ENCODE peak calls at places on chromosomes 6 and 20, in seven cellular contexts. J is K562, X is A549, T is HepG2, K is HCT116, G is GM12878, L is H1. Z is an unnamed sample.

GRCh38 chr20:13042458-13042794 is 33.7 kb downstream of the SPTLC3 start:
- DNase-seq in J (no peak), X (no peak), T (no peak), K (no peak), G (no peak), L (no peak), Z (no peak)

GRCh38 chr6:142926494-142927273 is 18.3 kb downstream of the HIVEP2 start:
- DNase-seq in J (peak; percentile 54), X (peak; percentile 58), T (peak; percentile 93), K (no peak), G (no peak), L (peak; percentile 76), Z (peak; percentile 90)

GRCh38 chr6:31530659-31531058 is 1.9 kb downstream of the MCCD1 start:
- DNase-seq in J (no peak), X (no peak), T (no peak), K (no peak), G (no peak), L (no peak), Z (no peak)

GRCh38 chr20:4491643-4492042 is 230.1 kb upstream of the PRND start:
- DNase-seq in J (no peak), X (no peak), T (no peak), K (no peak), G (no peak), L (no peak), Z (no peak)

GRCh38 chr6:79984261-79984660 is 20.2 kb upstream of the TTK start:
- DNase-seq in J (no peak), X (no peak), T (peak; percentile 14), K (peak; percentile 16), G (no peak), L (no peak), Z (no peak)

GRCh38 chr20:57350086-57350710 is 857 bp upstream of the RAE1 start:
- DNase-seq in J (no peak), X (no peak), T (no peak), K (no peak), G (no peak), L (no peak), Z (peak; percentile 23)

GRCh38 chr20:37200926-37201826 is 21.8 kb upstream of the MROH8 start:
- DNase-seq in J (no peak), X (no peak), T (no peak), K (no peak), G (no peak), L (no peak), Z (no peak)

GRCh38 chr6:35435075-35435837 is 16.9 kb upstream of the FANCE start:
- DNase-seq in J (no peak), X (no peak), T (no peak), K (no peak), G (no peak), L (no peak), Z (no peak)

GRCh38 chr20:8423482-8423881 is 291.4 kb downstream of the PLCB1 start:
- DNase-seq in J (no peak), X (no peak), T (no peak), K (no peak), G (no peak), L (no peak), Z (no peak)

GRCh38 chr6:84460491-84460890 is 233.0 kb upstream of the CEP162 start:
- DNase-seq in J (no peak), X (no peak), T (no peak), K (no peak), G (no peak), L (no peak), Z (no peak)

GRCh38 chr6:84464471-84464870 is 237.0 kb upstream of the CEP162 start:
- DNase-seq in J (no peak), X (no peak), T (no peak), K (no peak), G (no peak), L (no peak), Z (no peak)

GRCh38 chr6:84461461-84461860 is 234.0 kb upstream of the CEP162 start:
- DNase-seq in J (no peak), X (no peak), T (no peak), K (no peak), G (no peak), L (no peak), Z (no peak)

GRCh38 chr6:84459401-84459800 is 232.0 kb upstream of the CEP162 start:
- DNase-seq in J (no peak), X (no peak), T (no peak), K (no peak), G (no peak), L (no peak), Z (no peak)

GRCh38 chr6:84462697-84463096 is 235.3 kb upstream of the CEP162 start:
- DNase-seq in J (no peak), X (no peak), T (no peak), K (no peak), G (no peak), L (no peak), Z (peak; percentile 17)
- TF ChIP-seq CEBPB in J (no peak), X (no peak), T (no peak), K (no peak), G (no peak), L (no peak), Z (no peak)

DNA sequence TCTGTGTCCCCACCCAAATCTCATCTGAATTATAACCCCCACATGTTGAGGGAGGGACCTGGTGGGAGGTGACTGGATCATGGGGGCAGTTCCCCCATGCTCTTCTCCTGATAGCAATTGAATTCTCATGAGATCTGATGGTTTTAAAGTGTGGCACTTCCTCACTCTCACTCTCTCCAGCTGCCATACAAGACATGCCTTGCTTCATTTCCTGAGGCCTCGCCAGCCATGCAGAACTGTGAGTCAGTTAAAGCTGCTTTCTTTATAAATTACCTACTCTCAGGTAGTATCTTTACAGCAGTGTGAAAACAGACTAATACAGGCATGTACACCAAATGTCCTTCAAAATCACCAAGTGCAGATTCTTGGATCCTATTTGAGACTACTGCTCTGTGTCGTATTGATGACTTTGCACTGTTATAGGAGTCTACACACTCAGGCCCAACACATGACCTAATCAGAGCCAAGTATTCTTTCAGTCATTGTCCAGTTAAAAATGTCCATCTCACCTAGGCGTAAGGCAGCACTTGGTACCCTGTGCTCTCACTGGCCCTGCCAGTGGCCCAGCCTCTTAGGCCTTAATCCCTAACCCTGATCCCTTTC is 52.8 kb upstream of the UST start:
- DNase-seq in J (no peak), X (no peak), T (no peak), K (no peak), G (no peak), L (no peak), Z (no peak)
- TF ChIP-seq CEBPB in J (no peak), X (no peak), T (no peak), K (no peak), G (no peak), L (no peak), Z (no peak)

GRCh38 chr6:40324206-40324605 is 263.0 kb downstream of the LRFN2 start:
- DNase-seq in J (no peak), X (no peak), T (no peak), K (no peak), G (no peak), L (no peak), Z (no peak)
- TF ChIP-seq CEBPB in J (no peak), X (no peak), T (no peak), K (no peak), G (no peak), L (no peak), Z (no peak)

GRCh38 chr6:43475506-43475905 is 1.9 kb upstream of the TJAP1 start:
- DNase-seq in J (no peak), X (no peak), T (no peak), K (no peak), G (no peak), L (no peak), Z (no peak)

GRCh38 chr6:43478008-43478372 is 620 bp downstream of the TJAP1 start:
- DNase-seq in J (no peak), X (no peak), T (no peak), K (no peak), G (no peak), L (no peak), Z (no peak)

GRCh38 chr6:43477235-43478007 is at the start of gene TJAP1:
- DNase-seq in J (peak; percentile 95), X (peak; percentile 69), T (peak; percentile 80), K (peak; percentile 64), G (peak; percentile 36), L (peak; percentile 100), Z (peak; percentile 78)

GRCh38 chr6:43472515-43472914 is 4.9 kb upstream of the TJAP1 start:
- DNase-seq in J (no peak), X (no peak), T (no peak), K (no peak), G (no peak), L (no peak), Z (no peak)

DNA sequence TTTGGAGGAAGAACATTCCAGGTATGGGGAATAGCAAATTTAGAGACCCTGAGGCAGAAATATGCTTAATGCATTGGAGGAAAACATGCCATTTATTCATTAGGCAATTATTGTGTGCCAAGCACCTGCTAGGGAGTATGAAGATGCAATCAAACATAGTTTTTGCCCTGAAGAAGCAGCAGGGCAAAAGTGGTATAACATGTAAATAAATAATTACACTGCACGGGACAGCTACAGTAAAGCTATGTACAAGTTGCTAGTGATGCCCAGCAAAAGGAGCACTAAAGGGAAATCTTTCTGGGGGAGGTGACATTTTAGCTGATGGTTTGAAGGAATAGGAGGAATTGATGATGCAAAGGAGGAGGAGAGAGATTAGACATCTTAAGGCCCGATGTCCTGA is 626 bp upstream of the TJAP1 start:
- DNase-seq in J (no peak), X (no peak), T (no peak), K (no peak), G (no peak), L (no peak), Z (no peak)
- TF ChIP-seq CEBPB in J (no peak), X (no peak), T (no peak), K (no peak), G (no peak), L (no peak), Z (no peak)

GRCh38 chr6:121505284-121505683 is 69.8 kb downstream of the GJA1 start:
- DNase-seq in J (no peak), X (no peak), T (no peak), K (no peak), G (no peak), L (no peak), Z (no peak)

GRCh38 chr6:121503633-121504032 is 68.2 kb downstream of the GJA1 start:
- DNase-seq in J (no peak), X (no peak), T (no peak), K (no peak), G (no peak), L (no peak), Z (peak; percentile 70)

GRCh38 chr6:121499666-121500065 is 64.2 kb downstream of the GJA1 start:
- DNase-seq in J (no peak), X (no peak), T (no peak), K (no peak), G (no peak), L (no peak), Z (no peak)

GRCh38 chr6:121506761-121507754 is 71.6 kb downstream of the GJA1 start:
- DNase-seq in J (no peak), X (no peak), T (no peak), K (no peak), G (no peak), L (no peak), Z (peak; percentile 85)

GRCh38 chr6:121504227-121504626 is 68.8 kb downstream of the GJA1 start:
- DNase-seq in J (no peak), X (peak; percentile 36), T (no peak), K (no peak), G (no peak), L (no peak), Z (peak; percentile 96)
- TF ChIP-seq CEBPB in J (no peak), X (peak; percentile 85), T (no peak), K (no peak), G (no peak), L (no peak), Z (peak; percentile 94)

GRCh38 chr6:157764346-157765068 is 58.5 kb upstream of the SNX9 start:
- DNase-seq in J (peak; percentile 66), X (peak; percentile 68), T (peak; percentile 77), K (peak; percentile 91), G (peak; percentile 95), L (no peak), Z (peak; percentile 100)
- TF ChIP-seq CEBPB in J (peak; percentile 13), X (no peak), T (no peak), K (no peak), G (no peak), L (no peak), Z (peak; percentile 96)

Z was measured in IMR-90.